ENCODE peak calls at places on chromosomes 5 and 9, in ten cellular contexts. One of them, this sample, is unnamed.

GRCh38 chr5:38670878-38671277 is 114.4 kb upstream of the LIFR start:
- DNase-seq in type B pancreatic cell: no peak
- DNase-seq in astrocyte of the hippocampus: peak
- DNase-seq in endothelial cell: no peak
- DNase-seq in Karpas-422: no peak
- DNase-seq in iris pigment epithelial cell: peak
- DNase-seq in K562: no peak
- DNase-seq in CD8-positive, alpha-beta memory T cell: no peak
- DNase-seq in SK-MEL-5: no peak
- DNase-seq in kidney tubule cell: no peak
- DNase-seq in this sample: no peak

GRCh38 chr5:129670944-129671343 is 77.0 kb upstream of the MINAR2 start:
- DNase-seq in type B pancreatic cell: no peak
- DNase-seq in astrocyte of the hippocampus: peak
- DNase-seq in endothelial cell: no peak
- DNase-seq in Karpas-422: no peak
- DNase-seq in iris pigment epithelial cell: peak
- DNase-seq in K562: no peak
- DNase-seq in CD8-positive, alpha-beta memory T cell: no peak
- DNase-seq in SK-MEL-5: no peak
- DNase-seq in kidney tubule cell: peak
- DNase-seq in this sample: no peak

GRCh38 chr9:136019681-136020060 is 58.5 kb upstream of the UBAC1 start:
- DNase-seq in type B pancreatic cell: no peak
- DNase-seq in astrocyte of the hippocampus: no peak
- DNase-seq in endothelial cell: no peak
- DNase-seq in Karpas-422: no peak
- DNase-seq in iris pigment epithelial cell: no peak
- DNase-seq in K562: no peak
- DNase-seq in CD8-positive, alpha-beta memory T cell: no peak
- DNase-seq in SK-MEL-5: no peak
- DNase-seq in kidney tubule cell: no peak
- DNase-seq in this sample: no peak

GRCh38 chr9:105359899-105360298 is 87.9 kb upstream of the FSD1L start:
- DNase-seq in type B pancreatic cell: no peak
- DNase-seq in astrocyte of the hippocampus: peak
- DNase-seq in endothelial cell: no peak
- DNase-seq in Karpas-422: no peak
- DNase-seq in iris pigment epithelial cell: peak
- DNase-seq in K562: no peak
- DNase-seq in CD8-positive, alpha-beta memory T cell: no peak
- DNase-seq in SK-MEL-5: peak
- DNase-seq in kidney tubule cell: peak
- DNase-seq in this sample: no peak

GRCh38 chr5:86152988-86153560 is 464.7 kb upstream of the COX7C start:
- DNase-seq in type B pancreatic cell: no peak
- DNase-seq in astrocyte of the hippocampus: no peak
- DNase-seq in endothelial cell: no peak
- DNase-seq in Karpas-422: no peak
- DNase-seq in iris pigment epithelial cell: no peak
- DNase-seq in K562: no peak
- DNase-seq in CD8-positive, alpha-beta memory T cell: no peak
- DNase-seq in SK-MEL-5: peak
- DNase-seq in kidney tubule cell: no peak
- DNase-seq in this sample: no peak

GRCh38 chr9:116332090-116332489 is 178.5 kb downstream of the PAPPA start:
- DNase-seq in type B pancreatic cell: no peak
- DNase-seq in astrocyte of the hippocampus: no peak
- DNase-seq in endothelial cell: no peak
- DNase-seq in Karpas-422: no peak
- DNase-seq in iris pigment epithelial cell: no peak
- DNase-seq in K562: no peak
- DNase-seq in CD8-positive, alpha-beta memory T cell: no peak
- DNase-seq in SK-MEL-5: no peak
- DNase-seq in kidney tubule cell: no peak
- DNase-seq in this sample: no peak

GRCh38 chr5:140881889-140882590 is at the start of gene PCDHA13:
- DNase-seq in type B pancreatic cell: no peak
- DNase-seq in astrocyte of the hippocampus: peak
- DNase-seq in endothelial cell: peak
- DNase-seq in Karpas-422: no peak
- DNase-seq in iris pigment epithelial cell: no peak
- DNase-seq in K562: no peak
- DNase-seq in CD8-positive, alpha-beta memory T cell: no peak
- DNase-seq in SK-MEL-5: peak
- DNase-seq in kidney tubule cell: peak
- DNase-seq in this sample: no peak

GRCh38 chr5:60260658-60261057 is 367.1 kb upstream of the PDE4D start:
- DNase-seq in type B pancreatic cell: no peak
- DNase-seq in astrocyte of the hippocampus: no peak
- DNase-seq in endothelial cell: no peak
- DNase-seq in Karpas-422: no peak
- DNase-seq in iris pigment epithelial cell: no peak
- DNase-seq in K562: no peak
- DNase-seq in CD8-positive, alpha-beta memory T cell: no peak
- DNase-seq in SK-MEL-5: no peak
- DNase-seq in kidney tubule cell: peak
- DNase-seq in this sample: no peak

GRCh38 chr9:4826417-4827166 is 33.8 kb downstream of the RCL1 start:
- DNase-seq in type B pancreatic cell: no peak
- DNase-seq in astrocyte of the hippocampus: peak
- DNase-seq in endothelial cell: no peak
- DNase-seq in Karpas-422: no peak
- DNase-seq in iris pigment epithelial cell: peak
- DNase-seq in K562: no peak
- DNase-seq in CD8-positive, alpha-beta memory T cell: no peak
- DNase-seq in SK-MEL-5: no peak
- DNase-seq in kidney tubule cell: no peak
- DNase-seq in this sample: no peak

GRCh38 chr5:94693043-94693822 is 74.8 kb downstream of the SLF1 start:
- DNase-seq in type B pancreatic cell: no peak
- DNase-seq in astrocyte of the hippocampus: peak
- DNase-seq in endothelial cell: no peak
- DNase-seq in Karpas-422: peak
- DNase-seq in iris pigment epithelial cell: peak
- DNase-seq in K562: no peak
- DNase-seq in CD8-positive, alpha-beta memory T cell: no peak
- DNase-seq in SK-MEL-5: peak
- DNase-seq in kidney tubule cell: peak
- DNase-seq in this sample: no peak

This sample was measured in colonic mucosa.